ENCODE peak calls at places on chromosomes 6 and 20, in five cellular contexts. One of them, this sample, is unnamed.

GRCh38 chr20:19351542-19351941 is 139.1 kb downstream of the SLC24A3 start:
- DNase-seq in H9: no peak
- DNase-seq in tibial nerve: no peak
- DNase-seq in HCT116: no peak
- DNase-seq in ovary: no peak
- DNase-seq in this sample: no peak

GRCh38 chr6:33313709-33314514 is at the start of gene TAPBP:
- DNase-seq in H9: peak
- DNase-seq in tibial nerve: peak
- DNase-seq in HCT116: no peak
- DNase-seq in ovary: peak
- DNase-seq in this sample: peak

GRCh38 chr6:155185544-155185943 is 78.3 kb upstream of the CLDN20 start:
- DNase-seq in H9: peak
- DNase-seq in tibial nerve: no peak
- DNase-seq in HCT116: peak
- DNase-seq in ovary: no peak
- DNase-seq in this sample: peak

GRCh38 chr6:167495506-167496391 is 170.9 kb downstream of the TTLL2 start:
- DNase-seq in H9: no peak
- DNase-seq in tibial nerve: no peak
- DNase-seq in HCT116: no peak
- DNase-seq in ovary: no peak
- DNase-seq in this sample: no peak

GRCh38 chr6:27669278-27669797 is 196.4 kb upstream of the ZNF184 start:
- DNase-seq in H9: no peak
- DNase-seq in tibial nerve: no peak
- DNase-seq in HCT116: no peak
- DNase-seq in ovary: no peak
- DNase-seq in this sample: peak

GRCh38 chr6:97304701-97305100 is 21.7 kb upstream of the MMS22L start:
- DNase-seq in H9: no peak
- DNase-seq in tibial nerve: no peak
- DNase-seq in HCT116: no peak
- DNase-seq in ovary: no peak
- DNase-seq in this sample: no peak

GRCh38 chr20:24782801-24783630 is 166.1 kb upstream of the CST7 start:
- DNase-seq in H9: peak
- DNase-seq in tibial nerve: no peak
- DNase-seq in HCT116: no peak
- DNase-seq in ovary: no peak
- DNase-seq in this sample: no peak

GRCh38 chr6:43774776-43775583 is 5.0 kb downstream of the VEGFA start:
- DNase-seq in H9: peak
- DNase-seq in tibial nerve: peak
- DNase-seq in HCT116: no peak
- DNase-seq in ovary: peak
- DNase-seq in this sample: peak

GRCh38 chr20:35296101-35296554 is 3.9 kb upstream of the FAM83C start:
- DNase-seq in H9: no peak
- DNase-seq in tibial nerve: no peak
- DNase-seq in HCT116: no peak
- DNase-seq in ovary: no peak
- DNase-seq in this sample: peak

GRCh38 chr6:81722503-81723223 is 29.8 kb downstream of the TENT5A start:
- DNase-seq in H9: no peak
- DNase-seq in tibial nerve: no peak
- DNase-seq in HCT116: no peak
- DNase-seq in ovary: no peak
- DNase-seq in this sample: no peak

GRCh38 chr6:64860203-64860602 is 846.8 kb downstream of the EYS start:
- DNase-seq in H9: no peak
- DNase-seq in tibial nerve: no peak
- DNase-seq in HCT116: no peak
- DNase-seq in ovary: no peak
- DNase-seq in this sample: no peak

GRCh38 chr6:54264581-54265272 is 43.5 kb upstream of the TINAG start:
- DNase-seq in H9: no peak
- DNase-seq in tibial nerve: no peak
- DNase-seq in HCT116: no peak
- DNase-seq in ovary: no peak
- DNase-seq in this sample: no peak

GRCh38 chr6:25133479-25133878 is 145.7 kb upstream of the CARMIL1 start:
- DNase-seq in H9: no peak
- DNase-seq in tibial nerve: no peak
- DNase-seq in HCT116: no peak
- DNase-seq in ovary: no peak
- DNase-seq in this sample: no peak

GRCh38 chr6:27777126-27777525 is 135.1 kb downstream of the OR2B2 start:
- DNase-seq in H9: no peak
- DNase-seq in tibial nerve: no peak
- DNase-seq in HCT116: no peak
- DNase-seq in ovary: no peak
- DNase-seq in this sample: no peak

GRCh38 chr6:123415844-123416468 is 220.8 kb downstream of the TRDN start:
- DNase-seq in H9: peak
- DNase-seq in tibial nerve: peak
- DNase-seq in HCT116: peak
- DNase-seq in ovary: peak
- DNase-seq in this sample: peak

GRCh38 chr6:170207586-170207985 is 83.3 kb downstream of the DLL1 start:
- DNase-seq in H9: peak
- DNase-seq in tibial nerve: peak
- DNase-seq in HCT116: no peak
- DNase-seq in ovary: no peak
- DNase-seq in this sample: no peak

GRCh38 chr6:47348316-47348863 is 38.7 kb upstream of the TNFRSF21 start:
- DNase-seq in H9: no peak
- DNase-seq in tibial nerve: no peak
- DNase-seq in HCT116: no peak
- DNase-seq in ovary: no peak
- DNase-seq in this sample: no peak

GRCh38 chr20:4101910-4102309 is 86.6 kb upstream of the RNF24 start:
- DNase-seq in H9: no peak
- DNase-seq in tibial nerve: no peak
- DNase-seq in HCT116: no peak
- DNase-seq in ovary: no peak
- DNase-seq in this sample: no peak

GRCh38 chr20:42855896-42856295 is 333.8 kb downstream of the PTPRT start:
- DNase-seq in H9: no peak
- DNase-seq in tibial nerve: no peak
- DNase-seq in HCT116: no peak
- DNase-seq in ovary: no peak
- DNase-seq in this sample: no peak

GRCh38 chr6:12152023-12152960 is 137.9 kb upstream of the EDN1 start:
- DNase-seq in H9: no peak
- DNase-seq in tibial nerve: no peak
- DNase-seq in HCT116: no peak
- DNase-seq in ovary: no peak
- DNase-seq in this sample: peak

GRCh38 chr6:134303903-134304302 is 14.0 kb downstream of the SGK1 start:
- DNase-seq in H9: no peak
- DNase-seq in tibial nerve: no peak
- DNase-seq in HCT116: no peak
- DNase-seq in ovary: no peak
- DNase-seq in this sample: no peak

GRCh38 chr6:41577356-41577864 is 31.2 kb downstream of the FOXP4 start:
- DNase-seq in H9: no peak
- DNase-seq in tibial nerve: no peak
- DNase-seq in HCT116: no peak
- DNase-seq in ovary: no peak
- DNase-seq in this sample: no peak

GRCh38 chr6:134925800-134926199 is 24.1 kb downstream of the ALDH8A1 start:
- DNase-seq in H9: no peak
- DNase-seq in tibial nerve: no peak
- DNase-seq in HCT116: no peak
- DNase-seq in ovary: no peak
- DNase-seq in this sample: no peak

GRCh38 chr6:129235167-129236072 is 352.5 kb downstream of the LAMA2 start:
- DNase-seq in H9: no peak
- DNase-seq in tibial nerve: no peak
- DNase-seq in HCT116: no peak
- DNase-seq in ovary: no peak
- DNase-seq in this sample: no peak

GRCh38 chr20:32820000-32820697 is 395 bp downstream of the MAPRE1 start:
- DNase-seq in H9: peak
- DNase-seq in tibial nerve: peak
- DNase-seq in HCT116: peak
- DNase-seq in ovary: peak
- DNase-seq in this sample: peak

GRCh38 chr20:19817017-19817416 is 59.0 kb downstream of the RIN2 start:
- DNase-seq in H9: no peak
- DNase-seq in tibial nerve: no peak
- DNase-seq in HCT116: no peak
- DNase-seq in ovary: no peak
- DNase-seq in this sample: peak

GRCh38 chr6:167977717-167978467 is 19.6 kb upstream of the KIF25 start:
- DNase-seq in H9: no peak
- DNase-seq in tibial nerve: no peak
- DNase-seq in HCT116: no peak
- DNase-seq in ovary: no peak
- DNase-seq in this sample: no peak

GRCh38 chr6:109260701-109261100 is 121.6 kb downstream of the CD164 start:
- DNase-seq in H9: no peak
- DNase-seq in tibial nerve: no peak
- DNase-seq in HCT116: no peak
- DNase-seq in ovary: no peak
- DNase-seq in this sample: no peak

GRCh38 chr6:150767585-150768164 is 97.8 kb upstream of the MTHFD1L start:
- DNase-seq in H9: no peak
- DNase-seq in tibial nerve: no peak
- DNase-seq in HCT116: no peak
- DNase-seq in ovary: no peak
- DNase-seq in this sample: no peak

GRCh38 chr6:164010446-164011071 is 596.0 kb downstream of the QKI start:
- DNase-seq in H9: no peak
- DNase-seq in tibial nerve: no peak
- DNase-seq in HCT116: no peak
- DNase-seq in ovary: no peak
- DNase-seq in this sample: no peak
- TF ChIP-seq CTCF in H9: no peak
- TF ChIP-seq CTCF in tibial nerve: no peak
- TF ChIP-seq CTCF in HCT116: no peak
- TF ChIP-seq CTCF in ovary: no peak
- TF ChIP-seq CTCF in this sample: no peak

GRCh38 chr20:37194616-37195015 is 15.3 kb upstream of the MROH8 start:
- DNase-seq in H9: no peak
- DNase-seq in tibial nerve: no peak
- DNase-seq in HCT116: no peak
- DNase-seq in ovary: no peak
- DNase-seq in this sample: no peak
- H3K27ac ChIP-seq in H9: no peak
- H3K27ac ChIP-seq in tibial nerve: no peak
- H3K27ac ChIP-seq in HCT116: no peak
- H3K27ac ChIP-seq in ovary: no peak
- H3K27ac ChIP-seq in this sample: peak

DNA sequence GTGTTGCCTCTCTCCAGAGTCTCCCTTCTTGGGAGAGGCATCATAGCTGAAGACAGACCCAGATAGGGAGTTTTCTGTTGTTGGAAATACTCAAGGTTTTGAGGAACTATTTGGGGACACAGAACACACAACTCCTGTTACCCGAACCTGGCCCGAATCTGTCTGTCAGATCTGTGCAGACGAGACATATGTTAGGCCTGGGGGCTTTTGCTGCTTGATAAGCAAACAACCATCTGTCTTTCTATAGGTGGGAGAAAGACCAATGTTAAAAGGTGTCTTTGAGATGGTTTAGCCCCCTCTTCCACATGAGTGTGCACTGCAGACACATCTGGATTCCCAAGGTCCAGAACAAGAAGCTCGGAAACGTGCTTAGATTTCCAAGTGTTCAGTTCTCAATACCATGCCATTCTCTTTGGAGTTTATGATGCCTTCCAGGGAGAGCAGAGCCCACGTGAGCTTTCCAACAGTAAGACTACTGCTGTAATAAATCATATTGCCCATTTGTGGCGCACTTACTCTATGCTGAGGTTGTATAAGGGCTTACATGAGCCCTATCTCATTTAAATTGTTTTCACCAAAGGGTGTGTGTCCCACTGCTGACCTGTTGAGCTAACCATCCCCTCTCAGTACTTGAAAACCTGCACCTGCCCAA is 3.8 kb upstream of the STX16 start:
- DNase-seq in H9: no peak
- DNase-seq in tibial nerve: no peak
- DNase-seq in HCT116: no peak
- DNase-seq in ovary: no peak
- DNase-seq in this sample: no peak
- TF ChIP-seq CTCF in H9: peak
- TF ChIP-seq CTCF in tibial nerve: no peak
- TF ChIP-seq CTCF in HCT116: no peak
- TF ChIP-seq CTCF in ovary: no peak
- TF ChIP-seq CTCF in this sample: no peak

DNA sequence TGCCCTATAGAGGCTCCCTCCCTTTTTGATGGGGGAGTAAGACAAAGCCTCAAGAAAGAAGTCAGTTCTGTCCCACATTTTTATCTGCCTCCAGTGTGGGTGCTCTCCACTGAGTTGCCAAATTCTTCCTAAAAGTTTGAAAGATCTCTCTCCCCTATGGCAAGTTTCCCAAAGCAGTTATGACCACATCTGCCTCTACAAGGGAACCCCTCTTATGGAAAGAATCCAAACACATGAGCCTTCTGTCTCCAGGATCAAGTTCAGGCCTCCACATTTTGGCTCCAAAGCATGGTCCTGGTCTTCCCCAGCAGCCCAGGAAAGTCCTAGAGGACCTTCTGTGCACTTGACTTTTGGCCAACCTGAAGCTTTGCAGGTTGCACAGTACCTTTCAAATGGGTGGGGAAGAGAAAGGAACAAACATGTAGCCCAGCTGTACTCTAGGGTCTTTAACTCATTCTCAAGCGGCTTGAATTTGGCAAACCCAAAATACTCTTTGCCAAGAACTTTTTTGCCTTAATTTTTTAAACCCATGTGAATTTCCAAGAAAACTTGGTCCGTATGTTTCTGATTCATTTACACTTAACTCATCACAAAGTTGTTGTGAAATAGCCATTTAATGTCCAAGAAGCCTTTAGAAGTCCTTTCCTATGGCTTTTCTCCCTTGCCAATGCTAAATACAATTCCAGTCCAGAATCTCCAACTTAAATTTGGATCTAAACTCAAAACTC is 240.0 kb upstream of the TBX18 start:
- DNase-seq in H9: no peak
- DNase-seq in tibial nerve: no peak
- DNase-seq in HCT116: no peak
- DNase-seq in ovary: no peak
- DNase-seq in this sample: peak
- H3K27ac ChIP-seq in H9: no peak
- H3K27ac ChIP-seq in tibial nerve: no peak
- H3K27ac ChIP-seq in HCT116: no peak
- H3K27ac ChIP-seq in ovary: no peak
- H3K27ac ChIP-seq in this sample: no peak